ENCODE peak calls at places on chromosomes 2 and 18, in six cellular contexts. One of them, this sample, is unnamed.

GRCh38 chr2:128663371-128664050 is 344.8 kb upstream of the HS6ST1 start:
- DNase-seq in IMR-90: no peak
- DNase-seq in H1: no peak
- DNase-seq in neuronal stem cell: no peak
- DNase-seq in H9: no peak
- DNase-seq in trophoblast cell: no peak
- DNase-seq in this sample: no peak

GRCh38 chr18:62420151-62420512 is 95.0 kb downstream of the TNFRSF11A start:
- DNase-seq in IMR-90: peak; percentile 34
- DNase-seq in H1: no peak
- DNase-seq in neuronal stem cell: no peak
- DNase-seq in H9: no peak
- DNase-seq in trophoblast cell: no peak
- DNase-seq in this sample: peak; percentile 38

GRCh38 chr2:196365923-196366322 is 194.5 kb upstream of the STK17B start:
- DNase-seq in IMR-90: no peak
- DNase-seq in H1: no peak
- DNase-seq in neuronal stem cell: no peak
- DNase-seq in H9: no peak
- DNase-seq in trophoblast cell: no peak
- DNase-seq in this sample: no peak

GRCh38 chr2:239932881-239933735 is 92.0 kb downstream of the NDUFA10 start:
- DNase-seq in IMR-90: no peak
- DNase-seq in H1: no peak
- DNase-seq in neuronal stem cell: no peak
- DNase-seq in H9: peak; percentile 14
- DNase-seq in trophoblast cell: no peak
- DNase-seq in this sample: no peak

GRCh38 chr2:12856934-12857660 is 140.4 kb downstream of the TRIB2 start:
- DNase-seq in IMR-90: peak; percentile 75
- DNase-seq in H1: no peak
- DNase-seq in neuronal stem cell: no peak
- DNase-seq in H9: no peak
- DNase-seq in trophoblast cell: no peak
- DNase-seq in this sample: peak; percentile 45

GRCh38 chr2:101693991-101694588 is 3.4 kb upstream of the MAP4K4 start:
- DNase-seq in IMR-90: no peak
- DNase-seq in H1: no peak
- DNase-seq in neuronal stem cell: no peak
- DNase-seq in H9: no peak
- DNase-seq in trophoblast cell: no peak
- DNase-seq in this sample: no peak

GRCh38 chr18:63376493-63377053 is 9.6 kb upstream of the KDSR start:
- DNase-seq in IMR-90: peak; percentile 31
- DNase-seq in H1: no peak
- DNase-seq in neuronal stem cell: no peak
- DNase-seq in H9: no peak
- DNase-seq in trophoblast cell: peak; percentile 13
- DNase-seq in this sample: peak; percentile 41

GRCh38 chr2:25252291-25253152 is 84.1 kb upstream of the POMC start:
- DNase-seq in IMR-90: peak; percentile 14
- DNase-seq in H1: peak; percentile 83
- DNase-seq in neuronal stem cell: peak; percentile 94
- DNase-seq in H9: peak; percentile 95
- DNase-seq in trophoblast cell: peak; percentile 57
- DNase-seq in this sample: peak; percentile 73

GRCh38 chr2:176500921-176501320 is 231.7 kb downstream of the MTX2 start:
- DNase-seq in IMR-90: no peak
- DNase-seq in H1: no peak
- DNase-seq in neuronal stem cell: no peak
- DNase-seq in H9: no peak
- DNase-seq in trophoblast cell: no peak
- DNase-seq in this sample: peak; percentile 31

GRCh38 chr2:210541280-210541902 is 15.0 kb upstream of the CPS1 start:
- DNase-seq in IMR-90: peak; percentile 12
- DNase-seq in H1: no peak
- DNase-seq in neuronal stem cell: no peak
- DNase-seq in H9: no peak
- DNase-seq in trophoblast cell: no peak
- DNase-seq in this sample: peak; percentile 43

GRCh38 chr2:70371753-70372152 is 69.9 kb upstream of the FAM136A start:
- DNase-seq in IMR-90: peak; percentile 69
- DNase-seq in H1: no peak
- DNase-seq in neuronal stem cell: no peak
- DNase-seq in H9: no peak
- DNase-seq in trophoblast cell: no peak
- DNase-seq in this sample: peak; percentile 29

GRCh38 chr18:75219684-75220083 is 9.1 kb downstream of the TSHZ1 start:
- DNase-seq in IMR-90: no peak
- DNase-seq in H1: no peak
- DNase-seq in neuronal stem cell: no peak
- DNase-seq in H9: no peak
- DNase-seq in trophoblast cell: no peak
- DNase-seq in this sample: no peak

GRCh38 chr2:85852979-85853498 is 35.8 kb downstream of the ST3GAL5 start:
- DNase-seq in IMR-90: no peak
- DNase-seq in H1: no peak
- DNase-seq in neuronal stem cell: no peak
- DNase-seq in H9: no peak
- DNase-seq in trophoblast cell: no peak
- DNase-seq in this sample: no peak

GRCh38 chr18:46891742-46892214 is 25.5 kb downstream of the PIAS2 start:
- DNase-seq in IMR-90: no peak
- DNase-seq in H1: no peak
- DNase-seq in neuronal stem cell: no peak
- DNase-seq in H9: no peak
- DNase-seq in trophoblast cell: no peak
- DNase-seq in this sample: no peak

GRCh38 chr2:186687774-186688173 is 6.1 kb upstream of the FAM171B start:
- DNase-seq in IMR-90: peak; percentile 90
- DNase-seq in H1: no peak
- DNase-seq in neuronal stem cell: no peak
- DNase-seq in H9: no peak
- DNase-seq in trophoblast cell: no peak
- DNase-seq in this sample: peak; percentile 17

DNA sequence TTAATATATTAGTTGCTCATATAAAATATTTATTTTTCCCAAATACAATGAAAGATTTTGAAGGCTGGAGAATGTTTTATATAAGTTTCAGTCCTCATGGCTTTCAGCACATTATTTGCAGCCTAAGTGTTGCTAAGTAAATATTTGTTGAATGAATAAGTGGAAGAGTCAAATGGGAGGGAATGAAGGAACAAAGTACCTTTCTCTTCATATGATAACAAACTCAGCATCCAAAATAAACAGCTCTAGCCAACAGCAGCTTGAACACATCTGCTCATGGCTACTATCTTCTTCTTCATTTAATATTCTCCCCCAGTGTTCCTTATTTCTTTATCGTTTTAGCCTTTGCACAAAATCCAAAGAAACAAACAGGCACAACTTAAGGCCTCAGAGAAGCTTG is 385.2 kb upstream of the PIK3C3 start:
- DNase-seq in IMR-90: no peak
- DNase-seq in H1: no peak
- DNase-seq in neuronal stem cell: no peak
- DNase-seq in H9: no peak
- DNase-seq in trophoblast cell: no peak
- DNase-seq in this sample: no peak
- H3K14ac ChIP-seq in IMR-90: no peak overlapping the region
- H3K14ac ChIP-seq in H1: no peak overlapping the region
- H3K14ac ChIP-seq in neuronal stem cell: no peak overlapping the region
- H3K14ac ChIP-seq in H9: no peak overlapping the region
- H3K14ac ChIP-seq in trophoblast cell: no peak overlapping the region
- H3K14ac ChIP-seq in this sample: no peak overlapping the region

GRCh38 chr2:9082158-9082557 is 78.7 kb upstream of the MBOAT2 start:
- DNase-seq in IMR-90: no peak
- DNase-seq in H1: no peak
- DNase-seq in neuronal stem cell: no peak
- DNase-seq in H9: no peak
- DNase-seq in trophoblast cell: no peak
- DNase-seq in this sample: no peak
- H3K14ac ChIP-seq in IMR-90: no peak overlapping the region
- H3K14ac ChIP-seq in H1: no peak overlapping the region
- H3K14ac ChIP-seq in neuronal stem cell: no peak overlapping the region
- H3K14ac ChIP-seq in H9: no peak overlapping the region
- H3K14ac ChIP-seq in trophoblast cell: no peak overlapping the region
- H3K14ac ChIP-seq in this sample: no peak overlapping the region

DNA sequence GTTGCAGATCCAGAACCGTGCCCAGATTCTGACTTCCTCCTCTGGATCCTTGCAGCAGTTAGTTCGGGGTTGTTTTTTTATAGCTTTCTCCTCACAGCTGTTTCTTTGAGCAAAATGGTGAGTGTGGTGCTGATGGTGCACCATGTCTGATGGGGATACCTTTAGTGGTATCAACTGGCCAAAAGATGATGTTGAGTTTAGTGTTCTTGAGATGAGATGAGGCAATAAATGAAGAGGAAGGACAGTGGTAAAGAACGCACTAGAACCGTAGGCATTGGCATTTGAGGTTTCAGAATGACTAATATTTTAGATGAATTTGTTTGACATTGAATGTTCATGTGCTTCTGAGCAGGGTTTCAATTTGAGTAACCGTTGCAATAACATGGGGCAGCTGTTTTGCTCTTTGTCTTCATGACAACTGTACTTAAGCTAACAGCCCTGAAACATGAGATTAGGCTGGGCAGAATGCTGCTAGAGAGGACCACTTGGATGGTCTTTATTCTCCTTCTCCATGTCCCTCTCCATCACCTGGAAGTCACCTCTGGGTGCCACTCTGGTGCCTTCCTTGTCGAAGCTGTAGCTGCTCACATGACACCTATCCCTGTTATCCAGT is 3.9 kb downstream of the CTLA4 start:
- DNase-seq in IMR-90: no peak
- DNase-seq in H1: no peak
- DNase-seq in neuronal stem cell: no peak
- DNase-seq in H9: no peak
- DNase-seq in trophoblast cell: no peak
- DNase-seq in this sample: no peak
- H3K14ac ChIP-seq in IMR-90: no peak overlapping the region
- H3K14ac ChIP-seq in H1: no peak overlapping the region
- H3K14ac ChIP-seq in neuronal stem cell: no peak overlapping the region
- H3K14ac ChIP-seq in H9: no peak overlapping the region
- H3K14ac ChIP-seq in trophoblast cell: no peak overlapping the region
- H3K14ac ChIP-seq in this sample: no peak overlapping the region

GRCh38 chr2:20897047-20897446 is 74.1 kb upstream of the LDAH start:
- DNase-seq in IMR-90: no peak
- DNase-seq in H1: no peak
- DNase-seq in neuronal stem cell: no peak
- DNase-seq in H9: no peak
- DNase-seq in trophoblast cell: no peak
- DNase-seq in this sample: no peak

GRCh38 chr2:20900052-20900636 is 77.2 kb upstream of the LDAH start:
- DNase-seq in IMR-90: no peak
- DNase-seq in H1: no peak
- DNase-seq in neuronal stem cell: no peak
- DNase-seq in H9: no peak
- DNase-seq in trophoblast cell: no peak
- DNase-seq in this sample: no peak

GRCh38 chr2:20897874-20898453 is 75.1 kb upstream of the LDAH start:
- DNase-seq in IMR-90: no peak
- DNase-seq in H1: no peak
- DNase-seq in neuronal stem cell: no peak
- DNase-seq in H9: no peak
- DNase-seq in trophoblast cell: no peak
- DNase-seq in this sample: no peak
- H3K14ac ChIP-seq in IMR-90: no peak overlapping the region
- H3K14ac ChIP-seq in H1: no peak overlapping the region
- H3K14ac ChIP-seq in neuronal stem cell: no peak overlapping the region
- H3K14ac ChIP-seq in H9: no peak overlapping the region
- H3K14ac ChIP-seq in trophoblast cell: no peak overlapping the region
- H3K14ac ChIP-seq in this sample: no peak overlapping the region

GRCh38 chr2:73237168-73237567 is 3.1 kb downstream of the CCT7 start:
- DNase-seq in IMR-90: no peak
- DNase-seq in H1: no peak
- DNase-seq in neuronal stem cell: no peak
- DNase-seq in H9: no peak
- DNase-seq in trophoblast cell: no peak
- DNase-seq in this sample: no peak

GRCh38 chr2:73233932-73234832 is at the start of gene CCT7:
- DNase-seq in IMR-90: peak; percentile 89
- DNase-seq in H1: no peak
- DNase-seq in neuronal stem cell: peak; percentile 84
- DNase-seq in H9: peak; percentile 89
- DNase-seq in trophoblast cell: peak; percentile 81
- DNase-seq in this sample: peak; percentile 95

GRCh38 chr2:73235315-73236028 is 1.4 kb downstream of the CCT7 start:
- DNase-seq in IMR-90: no peak
- DNase-seq in H1: no peak
- DNase-seq in neuronal stem cell: no peak
- DNase-seq in H9: no peak
- DNase-seq in trophoblast cell: no peak
- DNase-seq in this sample: peak; percentile 14

GRCh38 chr2:73232471-73233153 is 427 bp downstream of the PRADC1 start:
- DNase-seq in IMR-90: no peak
- DNase-seq in H1: no peak
- DNase-seq in neuronal stem cell: no peak
- DNase-seq in H9: no peak
- DNase-seq in trophoblast cell: no peak
- DNase-seq in this sample: no peak

DNA sequence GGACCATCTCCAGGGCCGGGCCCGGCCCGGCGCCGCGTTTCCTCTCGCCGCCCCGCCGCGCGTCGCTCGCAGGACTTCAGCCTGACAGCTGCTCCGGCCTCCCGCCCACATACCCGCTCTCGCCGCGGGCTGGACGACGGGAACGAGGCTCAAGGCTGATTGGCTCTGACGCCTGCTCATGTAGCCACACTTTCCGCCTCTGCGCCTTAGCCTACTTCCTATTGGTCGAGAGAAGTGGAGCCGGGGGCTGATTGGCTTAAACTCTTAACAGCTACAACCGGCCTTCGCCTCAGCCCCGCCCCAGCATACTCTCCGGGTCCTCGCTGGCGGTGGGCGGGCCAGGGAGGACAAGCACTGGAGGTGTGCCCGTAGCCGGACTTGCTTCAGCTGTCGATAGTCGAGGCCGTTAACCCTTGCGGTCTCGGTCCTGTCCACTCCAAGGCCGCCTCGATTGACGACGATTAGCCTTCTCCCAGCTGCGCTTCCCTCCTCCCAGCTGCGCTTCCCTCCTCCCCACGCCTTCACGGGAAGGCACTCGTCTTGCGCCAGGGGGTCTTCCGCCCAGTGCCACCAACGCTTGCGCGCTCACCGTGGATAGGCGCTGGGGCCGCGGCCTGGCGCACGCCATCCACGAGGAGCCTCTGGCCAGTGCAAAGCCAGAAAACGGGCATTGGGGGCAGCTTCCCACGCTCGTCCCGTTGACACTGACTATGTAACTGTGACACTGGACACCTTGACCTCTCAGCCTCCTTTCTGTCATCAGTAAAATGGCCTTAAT is at the start of gene PRADC1:
- DNase-seq in IMR-90: peak; percentile 100
- DNase-seq in H1: peak; percentile 98
- DNase-seq in neuronal stem cell: peak; percentile 100
- DNase-seq in H9: peak; percentile 100
- DNase-seq in trophoblast cell: peak; percentile 100
- DNase-seq in this sample: peak; percentile 100
- H3K14ac ChIP-seq in IMR-90: peak within 1 kb of the TSS; percentile 49
- H3K14ac ChIP-seq in H1: no peak within 1 kb of the TSS
- H3K14ac ChIP-seq in neuronal stem cell: peak within 1 kb of the TSS; percentile 60
- H3K14ac ChIP-seq in H9: no peak within 1 kb of the TSS
- H3K14ac ChIP-seq in trophoblast cell: peak within 1 kb of the TSS; percentile 25
- H3K14ac ChIP-seq in this sample: peak within 1 kb of the TSS; percentile 83

This sample was measured in mesenchymal stem cell.